ENCODE peak calls at places on chromosomes 4 and X, in four cellular contexts. U is HFFc6, T is A673, L is MM.1S. R is an unnamed sample.

GRCh38 chr4:180105362-180105761 is 2137.8 kb upstream of the TENM3 start:
- DNase-seq in L (no peak), T (no peak), U (no peak), R (no peak)

GRCh38 chrX:25022499-25023325 is 6.9 kb upstream of the ARX start:
- DNase-seq in T (no peak), L (no peak), U (no peak), R (no peak)

GRCh38 chr4:2962614-2963184 is 507 bp downstream of the NOP14 start:
- DNase-seq in U (peak), L (peak), T (no peak), R (no peak)

GRCh38 chr4:177118596-177118995 is 191.1 kb upstream of the NEIL3 start:
- DNase-seq in U (peak), T (no peak), L (no peak), R (no peak)

GRCh38 chrX:64338296-64338695 is 57.0 kb downstream of the MTMR8 start:
- DNase-seq in U (no peak), L (no peak), T (no peak), R (no peak)

GRCh38 chrX:40471965-40472648 is 108.7 kb upstream of the ATP6AP2 start:
- DNase-seq in U (peak), L (peak), T (peak), R (peak)

GRCh38 chr4:3318561-3319021 is 25.8 kb downstream of the RGS12 start:
- DNase-seq in U (no peak), T (peak), L (no peak), R (no peak)

GRCh38 chr4:83334425-83335241 is at the start of gene HPSE:
- DNase-seq in L (peak), T (peak), U (peak), R (peak)

GRCh38 chrX:30065226-30065625 is 150.1 kb upstream of the MAGEB2 start:
- DNase-seq in U (peak), T (no peak), L (no peak), R (no peak)

GRCh38 chr4:17535242-17535641 is 20.3 kb downstream of the CLRN2 start:
- DNase-seq in L (peak), T (no peak), U (no peak), R (no peak)

GRCh38 chrX:102155806-102156179 is at the start of gene BEX5:
- DNase-seq in L (peak), U (no peak), T (peak), R (peak)

GRCh38 chr4:125359960-125360628 is 45.3 kb downstream of the FAT4 start:
- DNase-seq in L (no peak), T (peak), U (no peak), R (no peak)
- TF ChIP-seq CTCF in L (no peak), T (no peak), U (no peak), R (no peak)

GRCh38 chrX:19332983-19333382 is 10.7 kb upstream of the PDHA1 start:
- DNase-seq in T (peak), L (no peak), U (no peak), R (no peak)

DNA sequence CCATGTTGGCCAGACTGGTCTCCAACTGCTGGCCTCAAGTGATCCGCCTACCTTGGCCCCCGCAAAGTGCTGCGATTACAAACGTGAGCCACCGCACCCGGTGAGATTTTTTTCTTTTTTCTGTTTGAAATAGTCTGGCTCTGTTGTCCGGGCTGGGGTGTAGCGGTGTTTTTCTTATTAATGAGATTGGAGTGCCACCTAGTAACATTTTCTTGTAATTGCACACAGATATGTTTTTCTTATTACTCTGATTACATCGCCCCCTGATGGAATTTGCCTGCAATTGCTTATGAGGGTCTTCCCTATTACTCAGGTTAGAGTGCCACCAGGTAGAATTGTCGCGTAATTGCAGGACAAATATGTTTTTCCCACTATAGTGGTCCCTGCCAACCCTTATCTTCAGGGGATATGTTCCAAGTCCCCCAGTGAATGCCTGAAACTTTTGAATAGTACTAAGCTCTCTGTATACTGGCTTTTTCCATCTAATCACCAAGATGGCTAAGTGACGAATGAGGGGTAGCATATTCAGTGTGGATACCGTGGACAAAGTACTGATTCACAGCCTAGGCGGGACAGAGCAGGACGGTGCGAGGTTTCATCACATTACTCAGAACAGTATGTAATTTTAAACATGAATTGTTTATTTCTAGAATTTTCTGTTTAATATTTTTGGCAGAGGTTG is 8.6 kb upstream of the PDHA1 start:
- DNase-seq in L (peak), U (peak), T (peak), R (peak)
- TF ChIP-seq CTCF in L (peak), U (peak), T (peak), R (peak)

GRCh38 chr4:182704903-182705302 is 212.3 kb downstream of the DCTD start:
- DNase-seq in L (no peak), T (no peak), U (no peak), R (no peak)
- TF ChIP-seq CTCF in L (no peak), T (no peak), U (no peak), R (no peak)

GRCh38 chrX:131609480-131609879 is 65.6 kb downstream of the OR13H1 start:
- DNase-seq in U (no peak), T (no peak), L (no peak), R (no peak)
- TF ChIP-seq CTCF in U (no peak), T (no peak), L (no peak), R (no peak)

GRCh38 chrX:318739-319578 is at the start of gene GTPBP6:
- DNase-seq in U (peak), L (peak), T (peak), R (peak)
- TF ChIP-seq CTCF in U (peak), L (no peak), T (peak), R (peak)

DNA sequence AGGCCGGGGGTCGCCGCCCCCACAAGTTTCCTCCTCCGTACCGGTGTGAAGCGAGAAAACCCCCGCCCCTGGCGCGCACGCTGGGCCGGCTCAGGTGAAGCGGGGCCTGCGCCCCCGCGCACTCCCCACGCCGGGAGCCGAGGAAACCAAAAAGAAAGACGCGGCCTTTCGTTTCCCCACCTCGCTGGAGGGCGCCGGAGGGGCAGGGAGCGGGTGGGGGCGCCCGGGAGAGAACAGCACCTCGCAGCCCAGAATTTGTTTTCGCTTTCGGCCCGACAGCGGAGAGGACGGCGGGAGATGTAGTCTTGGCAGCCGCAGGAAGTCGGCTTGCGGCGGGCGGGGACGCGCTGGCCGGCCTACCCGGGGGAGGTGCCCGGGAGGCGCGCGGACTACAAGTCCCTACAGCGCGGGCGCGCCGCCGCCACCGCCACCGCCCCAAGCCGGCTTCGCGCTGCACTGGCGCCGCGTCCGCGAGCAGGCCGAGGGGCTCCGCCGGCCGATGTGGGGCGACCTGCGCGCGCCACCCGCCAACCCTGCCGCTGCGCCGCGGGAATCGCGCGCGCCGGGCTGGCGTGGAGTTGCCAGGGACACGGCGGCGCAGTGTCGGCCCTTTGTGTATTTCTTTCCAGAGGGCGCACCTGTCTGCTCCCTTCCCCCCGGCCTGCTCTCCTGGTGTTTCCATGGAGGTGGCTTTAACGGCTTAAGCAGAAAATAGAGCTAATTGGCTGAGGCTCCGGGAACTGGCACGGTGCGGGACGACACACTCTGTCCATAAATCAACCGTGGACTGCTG is at the start of gene OTUD4:
- DNase-seq in T (peak), U (peak), L (peak), R (peak)
- TF ChIP-seq CTCF in T (peak), U (peak), L (peak), R (peak)

GRCh38 chr4:109162759-109163158 is 139.7 kb downstream of the COL25A1 start:
- DNase-seq in L (no peak), T (no peak), U (no peak), R (no peak)
- TF ChIP-seq CTCF in L (no peak), T (peak), U (no peak), R (no peak)

R was measured in GM10248.